ENCODE peak calls at places on chromosomes 5 and 9, in ten cellular contexts. M is cerebellar cortex, L is lung, V is AG08395, D is mesothelial cell of epicardium, F is fibroblast of the aortic adventitia, E is astrocyte of the spinal cord, G is H9, U is T-cell, S is NCI-H774. P is an unnamed sample.

GRCh38 chr5:132060501-132061161 is at the start of gene IL3:
- DNase-seq in U (no peak), G (peak), D (no peak), M (no peak), E (no peak), S (no peak), V (no peak), F (no peak), L (no peak), P (no peak)

GRCh38 chr5:168174376-168174775 is 117.1 kb upstream of the WWC1 start:
- DNase-seq in U (no peak), F (no peak), V (no peak), G (no peak), M (no peak), L (no peak), E (no peak), D (no peak), S (no peak), P (no peak)

GRCh38 chr9:71112866-71113265 is 8.6 kb downstream of the TRPM3 start:
- DNase-seq in U (no peak), G (no peak), L (no peak), D (no peak), S (no peak), V (no peak), E (no peak), M (no peak), F (no peak), P (no peak)

GRCh38 chr9:86945868-86946711 is 1.2 kb downstream of the GAS1 start:
- DNase-seq in E (peak), M (peak), F (peak), U (peak), G (peak), S (no peak), V (peak), D (peak), L (peak), P (no peak)

GRCh38 chr9:18351216-18351615 is 122.7 kb upstream of the ADAMTSL1 start:
- DNase-seq in G (no peak), F (no peak), S (no peak), M (no peak), L (no peak), U (no peak), D (no peak), V (no peak), E (no peak), P (no peak)

GRCh38 chr5:113487411-113487778 is 858 bp downstream of the MCC start:
- DNase-seq in D (peak), U (no peak), V (peak), F (peak), M (no peak), G (peak), S (no peak), L (no peak), E (peak), P (no peak)

GRCh38 chr5:74382864-74383618 is 257.5 kb downstream of the ENC1 start:
- DNase-seq in S (no peak), M (peak), L (no peak), E (peak), U (no peak), V (peak), G (no peak), F (peak), D (no peak), P (peak)

GRCh38 chr9:101999441-101999840 is 261.0 kb upstream of the GRIN3A start:
- DNase-seq in S (peak), G (no peak), M (no peak), U (no peak), D (no peak), V (no peak), L (no peak), E (no peak), F (no peak), P (no peak)

GRCh38 chr9:95049761-95050160 is 267.7 kb downstream of the FANCC start:
- DNase-seq in L (no peak), U (no peak), M (no peak), E (no peak), G (no peak), V (no peak), D (no peak), F (peak), S (no peak), P (no peak)

GRCh38 chr5:151026674-151027073 is 6.3 kb downstream of the GPX3 start:
- DNase-seq in F (peak), S (no peak), M (no peak), E (no peak), L (no peak), G (no peak), V (no peak), U (no peak), D (no peak), P (no peak)

GRCh38 chr5:32165597-32165996 is 8.5 kb downstream of the GOLPH3 start:
- DNase-seq in G (no peak), V (no peak), F (no peak), M (no peak), S (no peak), E (no peak), L (no peak), U (no peak), D (no peak), P (no peak)

GRCh38 chr5:64184832-64185231 is 19.2 kb downstream of the RNF180 start:
- DNase-seq in S (no peak), M (no peak), V (no peak), L (no peak), U (no peak), F (no peak), E (no peak), D (no peak), G (no peak), P (no peak)

GRCh38 chr5:113215401-113216060 is 219.3 kb downstream of the TSSK1B start:
- DNase-seq in M (no peak), F (no peak), U (no peak), G (no peak), S (no peak), E (peak), L (no peak), V (peak), D (no peak), P (no peak)

GRCh38 chr5:150641006-150641570 is 628 bp downstream of the SYNPO start:
- DNase-seq in M (no peak), S (no peak), D (no peak), V (peak), E (peak), F (peak), L (peak), G (no peak), U (no peak), P (no peak)

GRCh38 chr5:6468104-6468503 is 19.4 kb downstream of the UBE2QL1 start:
- DNase-seq in U (no peak), V (no peak), D (no peak), M (no peak), G (no peak), F (no peak), E (no peak), L (no peak), S (no peak), P (no peak)

GRCh38 chr5:132210944-132211343 is 16.7 kb downstream of the P4HA2 start:
- DNase-seq in E (no peak), U (no peak), F (no peak), D (no peak), L (no peak), M (no peak), S (no peak), V (no peak), G (no peak), P (no peak)

GRCh38 chr5:157926953-157927352 is 68.0 kb upstream of the CLINT1 start:
- DNase-seq in V (no peak), G (peak), F (no peak), U (no peak), E (no peak), M (no peak), S (no peak), D (no peak), L (no peak), P (no peak)

GRCh38 chr5:74631088-74631960 is 9.2 kb downstream of the ENC1 start:
- DNase-seq in L (peak), E (peak), M (no peak), G (no peak), U (no peak), D (no peak), V (no peak), F (peak), S (no peak), P (no peak)

GRCh38 chr5:83101514-83101913 is 24.2 kb downstream of the XRCC4 start:
- DNase-seq in L (no peak), E (no peak), S (no peak), G (no peak), U (no peak), F (no peak), V (no peak), M (no peak), D (no peak), P (no peak)

P was measured in GM04504.